ENCODE peak calls at places on chromosome 16, in four cellular contexts. One of them, this sample, is unnamed.

GRCh38 chr16:11203111-11203623 is 52.8 kb downstream of the SOCS1 start:
- DNase-seq in activated gamma-delta T cell treated with Interleukin-2 at 50 U/mL for 16 hours: no peak
- DNase-seq in NCI-H748 treated with DMSO at 0.1 percent for 48 hours: no peak
- DNase-seq in AG04449: no peak
- DNase-seq in this sample: no peak

GRCh38 chr16:11047057-11047456 is 102.7 kb downstream of the CLEC16A start:
- DNase-seq in NCI-H748 treated with DMSO at 0.1 percent for 48 hours: no peak
- DNase-seq in activated gamma-delta T cell treated with Interleukin-2 at 50 U/mL for 16 hours: no peak
- DNase-seq in AG04449: peak
- DNase-seq in this sample: no peak

GRCh38 chr16:53083123-53083522 is 28.3 kb downstream of the CHD9 start:
- DNase-seq in activated gamma-delta T cell treated with Interleukin-2 at 50 U/mL for 16 hours: no peak
- DNase-seq in NCI-H748 treated with DMSO at 0.1 percent for 48 hours: no peak
- DNase-seq in AG04449: no peak
- DNase-seq in this sample: no peak

GRCh38 chr16:51950118-51950517 is 596.8 kb downstream of the TOX3 start:
- DNase-seq in NCI-H748 treated with DMSO at 0.1 percent for 48 hours: no peak
- DNase-seq in activated gamma-delta T cell treated with Interleukin-2 at 50 U/mL for 16 hours: no peak
- DNase-seq in AG04449: no peak
- DNase-seq in this sample: no peak

GRCh38 chr16:70715860-70716357 is 30.1 kb upstream of the MTSS2 start:
- DNase-seq in NCI-H748 treated with DMSO at 0.1 percent for 48 hours: no peak
- DNase-seq in activated gamma-delta T cell treated with Interleukin-2 at 50 U/mL for 16 hours: no peak
- DNase-seq in AG04449: no peak
- DNase-seq in this sample: no peak

GRCh38 chr16:84234656-84235285 is 5.0 kb downstream of the KCNG4 start:
- DNase-seq in NCI-H748 treated with DMSO at 0.1 percent for 48 hours: no peak
- DNase-seq in AG04449: no peak
- DNase-seq in activated gamma-delta T cell treated with Interleukin-2 at 50 U/mL for 16 hours: no peak
- DNase-seq in this sample: no peak

GRCh38 chr16:13856811-13857511 is 63.0 kb upstream of the ERCC4 start:
- DNase-seq in NCI-H748 treated with DMSO at 0.1 percent for 48 hours: no peak
- DNase-seq in activated gamma-delta T cell treated with Interleukin-2 at 50 U/mL for 16 hours: no peak
- DNase-seq in AG04449: no peak
- DNase-seq in this sample: no peak

GRCh38 chr16:87203060-87203656 is 114.0 kb downstream of the C16orf95 start:
- DNase-seq in AG04449: peak
- DNase-seq in activated gamma-delta T cell treated with Interleukin-2 at 50 U/mL for 16 hours: no peak
- DNase-seq in NCI-H748 treated with DMSO at 0.1 percent for 48 hours: no peak
- DNase-seq in this sample: peak

GRCh38 chr16:11392041-11392581 is 46.9 kb downstream of the RMI2 start:
- DNase-seq in activated gamma-delta T cell treated with Interleukin-2 at 50 U/mL for 16 hours: no peak
- DNase-seq in AG04449: no peak
- DNase-seq in NCI-H748 treated with DMSO at 0.1 percent for 48 hours: no peak
- DNase-seq in this sample: no peak

GRCh38 chr16:58684001-58684353 is 593 bp downstream of the SLC38A7 start:
- DNase-seq in NCI-H748 treated with DMSO at 0.1 percent for 48 hours: no peak
- DNase-seq in AG04449: no peak
- DNase-seq in activated gamma-delta T cell treated with Interleukin-2 at 50 U/mL for 16 hours: no peak
- DNase-seq in this sample: no peak

GRCh38 chr16:89871895-89872294 is 1.5 kb upstream of the TCF25 start:
- DNase-seq in AG04449: no peak
- DNase-seq in activated gamma-delta T cell treated with Interleukin-2 at 50 U/mL for 16 hours: no peak
- DNase-seq in NCI-H748 treated with DMSO at 0.1 percent for 48 hours: no peak
- DNase-seq in this sample: no peak

GRCh38 chr16:27366687-27367462 is 35.1 kb upstream of the IL21R start:
- DNase-seq in NCI-H748 treated with DMSO at 0.1 percent for 48 hours: no peak
- DNase-seq in AG04449: no peak
- DNase-seq in activated gamma-delta T cell treated with Interleukin-2 at 50 U/mL for 16 hours: no peak
- DNase-seq in this sample: no peak

GRCh38 chr16:81473561-81473960 is 29.0 kb downstream of the CMIP start:
- DNase-seq in AG04449: no peak
- DNase-seq in NCI-H748 treated with DMSO at 0.1 percent for 48 hours: no peak
- DNase-seq in activated gamma-delta T cell treated with Interleukin-2 at 50 U/mL for 16 hours: no peak
- DNase-seq in this sample: no peak

GRCh38 chr16:23026777-23027362 is 122.4 kb downstream of the USP31 start:
- DNase-seq in activated gamma-delta T cell treated with Interleukin-2 at 50 U/mL for 16 hours: no peak
- DNase-seq in NCI-H748 treated with DMSO at 0.1 percent for 48 hours: no peak
- DNase-seq in AG04449: no peak
- DNase-seq in this sample: no peak

GRCh38 chr16:61146429-61146828 is 889.8 kb downstream of the CDH8 start:
- DNase-seq in AG04449: no peak
- DNase-seq in activated gamma-delta T cell treated with Interleukin-2 at 50 U/mL for 16 hours: no peak
- DNase-seq in NCI-H748 treated with DMSO at 0.1 percent for 48 hours: no peak
- DNase-seq in this sample: no peak

GRCh38 chr16:69717066-69717465 is 9.3 kb downstream of the NQO1 start:
- DNase-seq in NCI-H748 treated with DMSO at 0.1 percent for 48 hours: no peak
- DNase-seq in activated gamma-delta T cell treated with Interleukin-2 at 50 U/mL for 16 hours: no peak
- DNase-seq in AG04449: no peak
- DNase-seq in this sample: no peak

GRCh38 chr16:27799866-27800265 is 249.9 kb downstream of the KATNIP start:
- DNase-seq in activated gamma-delta T cell treated with Interleukin-2 at 50 U/mL for 16 hours: no peak
- DNase-seq in AG04449: no peak
- DNase-seq in NCI-H748 treated with DMSO at 0.1 percent for 48 hours: no peak
- DNase-seq in this sample: no peak

GRCh38 chr16:78362736-78363135 is 263.3 kb downstream of the WWOX start:
- DNase-seq in activated gamma-delta T cell treated with Interleukin-2 at 50 U/mL for 16 hours: no peak
- DNase-seq in AG04449: no peak
- DNase-seq in NCI-H748 treated with DMSO at 0.1 percent for 48 hours: no peak
- DNase-seq in this sample: no peak

GRCh38 chr16:21646721-21647561 is 5.5 kb downstream of the IGSF6 start:
- DNase-seq in activated gamma-delta T cell treated with Interleukin-2 at 50 U/mL for 16 hours: peak
- DNase-seq in NCI-H748 treated with DMSO at 0.1 percent for 48 hours: no peak
- DNase-seq in AG04449: no peak
- DNase-seq in this sample: no peak

GRCh38 chr16:81443688-81444447 is 740 bp upstream of the CMIP start:
- DNase-seq in activated gamma-delta T cell treated with Interleukin-2 at 50 U/mL for 16 hours: peak
- DNase-seq in NCI-H748 treated with DMSO at 0.1 percent for 48 hours: no peak
- DNase-seq in AG04449: no peak
- DNase-seq in this sample: no peak

GRCh38 chr16:9820481-9821246 is 361.6 kb downstream of the GRIN2A start:
- DNase-seq in AG04449: no peak
- DNase-seq in NCI-H748 treated with DMSO at 0.1 percent for 48 hours: no peak
- DNase-seq in activated gamma-delta T cell treated with Interleukin-2 at 50 U/mL for 16 hours: no peak
- DNase-seq in this sample: no peak

GRCh38 chr16:64455275-64455674 is 666.6 kb downstream of the CDH11 start:
- DNase-seq in AG04449: no peak
- DNase-seq in NCI-H748 treated with DMSO at 0.1 percent for 48 hours: no peak
- DNase-seq in activated gamma-delta T cell treated with Interleukin-2 at 50 U/mL for 16 hours: no peak
- DNase-seq in this sample: no peak

GRCh38 chr16:3503513-3503912 is 2.7 kb downstream of the CLUAP1 start:
- DNase-seq in activated gamma-delta T cell treated with Interleukin-2 at 50 U/mL for 16 hours: peak
- DNase-seq in AG04449: no peak
- DNase-seq in NCI-H748 treated with DMSO at 0.1 percent for 48 hours: no peak
- DNase-seq in this sample: no peak

GRCh38 chr16:20870122-20870521 is 30.0 kb downstream of the DCUN1D3 start:
- DNase-seq in NCI-H748 treated with DMSO at 0.1 percent for 48 hours: no peak
- DNase-seq in activated gamma-delta T cell treated with Interleukin-2 at 50 U/mL for 16 hours: no peak
- DNase-seq in AG04449: no peak
- DNase-seq in this sample: no peak

GRCh38 chr16:24973771-24974461 is 41.3 kb downstream of the ARHGAP17 start:
- DNase-seq in AG04449: no peak
- DNase-seq in NCI-H748 treated with DMSO at 0.1 percent for 48 hours: no peak
- DNase-seq in activated gamma-delta T cell treated with Interleukin-2 at 50 U/mL for 16 hours: no peak
- DNase-seq in this sample: no peak

This sample was measured in SHP77.